ENCODE peak calls at places on chromosome 14, in seven cellular contexts. S, O, X, L, A, J and P are unnamed samples.

GRCh38 chr14:31945074-31945613 is 132.0 kb upstream of the ARHGAP5 start:
- DNase-seq in L (no peak), A (no peak), S (peak; percentile 60), X (peak; percentile 11), O (no peak), J (peak; percentile 70), P (no peak)

GRCh38 chr14:49033131-49033530 is 553.0 kb downstream of the RPS29 start:
- DNase-seq in O (no peak), A (no peak), S (no peak), L (no peak), X (no peak), J (no peak), P (no peak)

GRCh38 chr14:51071851-51072250 is 23.1 kb downstream of the TRIM9 start:
- DNase-seq in L (no peak), J (no peak), X (no peak), S (no peak), O (no peak), A (no peak), P (no peak)

GRCh38 chr14:82449926-82450325 is 916.3 kb upstream of the SEL1L start:
- DNase-seq in A (no peak), J (no peak), O (no peak), L (no peak), X (no peak), S (no peak), P (no peak)

GRCh38 chr14:93007225-93007997 is 84.5 kb downstream of the CHGA start:
- DNase-seq in L (no peak), X (no peak), J (no peak), O (peak; percentile 43), S (no peak), A (peak; percentile 23), P (no peak)

GRCh38 chr14:84707830-84708229 is 822.1 kb upstream of the FLRT2 start:
- DNase-seq in A (no peak), S (no peak), L (no peak), O (no peak), J (no peak), X (no peak), P (no peak)

GRCh38 chr14:74190910-74191575 is 48.2 kb upstream of the VSX2 start:
- DNase-seq in L (no peak), A (no peak), O (no peak), J (no peak), S (no peak), X (no peak), P (no peak)

GRCh38 chr14:61927521-61927920 is 165.3 kb downstream of the SNAPC1 start:
- DNase-seq in X (no peak), L (no peak), S (no peak), O (no peak), A (no peak), J (no peak), P (no peak)

GRCh38 chr14:28382460-28383220 is 383.9 kb upstream of the FOXG1 start:
- DNase-seq in L (no peak), A (no peak), X (no peak), O (no peak), J (no peak), S (peak; percentile 44), P (no peak)

GRCh38 chr14:65832431-65833253 is 420.1 kb downstream of the FUT8 start:
- DNase-seq in S (peak; percentile 5), X (no peak), L (no peak), O (no peak), J (peak; percentile 32), A (no peak), P (no peak)

GRCh38 chr14:67473290-67474082 is 15.0 kb downstream of the TMEM229B start:
- DNase-seq in O (no peak), J (no peak), S (no peak), A (no peak), X (no peak), L (no peak), P (no peak)

GRCh38 chr14:96038558-96038919 is 623 bp upstream of the C14orf132 start:
- DNase-seq in O (no peak), S (no peak), J (no peak), A (no peak), X (no peak), L (no peak), P (no peak)

GRCh38 chr14:60092516-60092915 is 793 bp downstream of the PCNX4 start:
- DNase-seq in L (no peak), J (peak; percentile 38), O (no peak), S (peak; percentile 39), X (peak; percentile 32), A (no peak), P (no peak)

GRCh38 chr14:99612737-99613330 is 8.8 kb upstream of the CCDC85C start:
- DNase-seq in O (no peak), A (no peak), J (no peak), X (no peak), L (no peak), S (no peak), P (no peak)

GRCh38 chr14:20631821-20632389 is 9.6 kb downstream of the OR6S1 start:
- DNase-seq in S (peak; percentile 83), L (no peak), O (no peak), J (peak; percentile 34), A (no peak), X (peak; percentile 70), P (no peak)

GRCh38 chr14:38108681-38109080 is 99.0 kb upstream of the SSTR1 start:
- DNase-seq in O (no peak), X (no peak), J (no peak), A (no peak), L (no peak), S (no peak), P (no peak)

GRCh38 chr14:38103542-38104225 is 104.0 kb upstream of the SSTR1 start:
- DNase-seq in J (no peak), A (no peak), O (no peak), X (no peak), S (no peak), L (no peak), P (no peak)

GRCh38 chr14:38110258-38110657 is 97.4 kb upstream of the SSTR1 start:
- DNase-seq in L (no peak), J (no peak), O (no peak), X (no peak), A (no peak), S (no peak), P (no peak)

GRCh38 chr14:38105106-38105702 is 102.5 kb upstream of the SSTR1 start:
- DNase-seq in S (no peak), J (no peak), L (no peak), O (no peak), X (no peak), A (no peak), P (no peak)

GRCh38 chr14:38107216-38107631 is 100.5 kb upstream of the SSTR1 start:
- DNase-seq in L (no peak), S (no peak), A (peak; percentile 1), X (no peak), J (no peak), O (no peak), P (no peak)
- TF ChIP-seq TAF1 in L (no peak), S (no peak), A (no peak), X (no peak), J (no peak), O (no peak), P (no peak)

DNA sequence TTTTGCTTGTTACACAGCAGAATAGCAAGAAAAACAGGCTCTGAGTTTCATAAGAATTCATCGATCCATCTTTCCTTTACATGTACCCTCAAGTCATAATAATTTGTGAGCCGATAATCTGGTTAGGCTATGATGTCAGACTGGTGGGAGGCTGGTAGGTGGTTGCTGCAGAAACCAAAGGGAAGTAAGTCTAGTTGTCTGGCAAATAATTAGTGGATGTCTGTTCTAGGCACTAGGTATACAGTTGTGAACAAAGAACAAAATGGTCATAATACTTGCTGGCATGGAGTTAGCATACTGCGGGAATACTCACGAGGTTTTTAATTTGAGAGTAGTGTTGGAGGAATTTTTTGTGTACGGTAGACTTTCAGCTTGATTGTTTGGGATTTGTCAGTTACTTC is 8.8 kb downstream of the SUSD6 start:
- DNase-seq in A (no peak), S (no peak), L (no peak), O (no peak), J (no peak), X (no peak), P (no peak)
- TF ChIP-seq TAF1 in A (no peak), S (no peak), L (no peak), O (no peak), J (no peak), X (no peak), P (no peak)

GRCh38 chr14:105244334-105244733 is 4.0 kb upstream of the BTBD6 start:
- DNase-seq in L (no peak), J (no peak), X (no peak), A (no peak), O (no peak), S (no peak), P (no peak)

GRCh38 chr14:105247715-105248367 is 492 bp upstream of the BTBD6 start:
- DNase-seq in A (no peak), S (no peak), L (no peak), J (no peak), O (no peak), X (no peak), P (no peak)

GRCh38 chr14:105248368-105249174 is at the start of gene BTBD6:
- DNase-seq in L (peak; percentile 33), J (peak; percentile 99), A (peak; percentile 9), S (no peak), X (no peak), O (peak; percentile 98), P (peak; percentile 96)

GRCh38 chr14:105249175-105250007 is 1.1 kb downstream of the BTBD6 start:
- DNase-seq in L (no peak), X (no peak), A (no peak), J (peak; percentile 68), O (no peak), S (no peak), P (no peak)

DNA sequence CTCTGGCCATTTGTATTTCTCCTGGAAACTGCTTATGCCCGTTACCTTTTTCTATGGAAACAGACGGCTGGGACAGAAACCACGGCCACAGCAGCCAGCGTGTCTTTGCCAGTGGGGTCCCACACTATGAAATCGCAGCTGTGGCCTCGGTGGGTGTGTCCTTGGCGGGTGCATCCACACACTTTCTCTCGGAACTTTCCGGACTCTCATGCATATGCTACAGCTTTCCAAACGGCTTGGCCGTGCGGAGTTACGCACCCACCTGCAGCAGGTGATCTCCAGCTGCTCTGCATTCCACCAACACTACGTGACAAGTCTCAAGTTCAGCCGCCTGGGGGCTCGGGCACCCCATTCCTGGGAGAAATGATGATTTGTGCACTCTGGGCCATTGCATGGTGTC is 1.3 kb upstream of the BTBD6 start:
- DNase-seq in L (no peak), X (no peak), S (no peak), A (no peak), J (no peak), O (no peak), P (no peak)
- TF ChIP-seq TAF1 in L (no peak), X (no peak), S (no peak), A (no peak), J (no peak), O (no peak), P (no peak)

GRCh38 chr14:76486251-76486743 is 110.4 kb downstream of the ESRRB start:
- DNase-seq in A (no peak), O (no peak), S (no peak), L (no peak), J (peak; percentile 73), X (no peak), P (no peak)

GRCh38 chr14:76489667-76490066 is 113.7 kb downstream of the ESRRB start:
- DNase-seq in X (no peak), L (no peak), O (no peak), S (no peak), A (no peak), J (no peak), P (no peak)

GRCh38 chr14:76488551-76488950 is 112.6 kb downstream of the ESRRB start:
- DNase-seq in J (no peak), X (no peak), L (no peak), A (no peak), O (no peak), S (no peak), P (no peak)

GRCh38 chr14:76491172-76491930 is 115.4 kb downstream of the ESRRB start:
- DNase-seq in J (no peak), O (no peak), A (no peak), S (no peak), X (no peak), L (no peak), P (no peak)

GRCh38 chr14:76490735-76491134 is 114.8 kb downstream of the ESRRB start:
- DNase-seq in O (no peak), L (no peak), A (peak; percentile 17), J (no peak), X (no peak), S (no peak), P (no peak)
- TF ChIP-seq TAF1 in O (no peak), L (no peak), A (no peak), J (no peak), X (no peak), S (no peak), P (no peak)